ENCODE peak calls at places on chromosome 15, in eight cellular contexts. S, J, X, O, T, K, N and M are unnamed samples.

GRCh38 chr15:50315814-50316630 is 39.0 kb downstream of the GABPB1 start:
- DNase-seq in S (no peak), J (no peak), X (no peak), O (no peak), T (peak), K (no peak), N (no peak), M (no peak)

GRCh38 chr15:77821188-77821958 is 188.7 kb upstream of the LINGO1 start:
- DNase-seq in S (peak), J (peak), X (no peak), O (no peak), T (peak), K (peak), N (peak), M (peak)

GRCh38 chr15:74906193-74906449 is 530 bp downstream of the FAM219B start:
- DNase-seq in S (no peak), J (peak), X (no peak), O (no peak), T (peak), K (peak), N (peak), M (peak)

GRCh38 chr15:99090011-99090699 is 14.7 kb upstream of the SYNM start:
- DNase-seq in S (no peak), J (no peak), X (no peak), O (no peak), T (peak), K (no peak), N (no peak), M (no peak)

GRCh38 chr15:73305331-73306211 is 63.2 kb downstream of the HCN4 start:
- DNase-seq in S (no peak), J (peak), X (no peak), O (no peak), T (peak), K (peak), N (no peak), M (peak)

GRCh38 chr15:49088996-49089395 is 42.8 kb upstream of the SECISBP2L start:
- DNase-seq in S (no peak), J (no peak), X (no peak), O (no peak), T (peak), K (no peak), N (no peak), M (no peak)

GRCh38 chr15:98561169-98561941 is 87.0 kb upstream of the IGF1R start:
- DNase-seq in S (no peak), J (no peak), X (no peak), O (no peak), T (no peak), K (no peak), N (no peak), M (no peak)

GRCh38 chr15:75646944-75647364 is 758 bp upstream of the SNX33 start:
- DNase-seq in S (peak), J (peak), X (no peak), O (no peak), T (no peak), K (no peak), N (peak), M (peak)

GRCh38 chr15:70018646-70019600 is 78.8 kb downstream of the TLE3 start:
- DNase-seq in S (no peak), J (no peak), X (no peak), O (peak), T (no peak), K (no peak), N (no peak), M (no peak)

GRCh38 chr15:100726426-100727190 is 124.2 kb downstream of the ASB7 start:
- DNase-seq in S (peak), J (peak), X (no peak), O (no peak), T (peak), K (no peak), N (no peak), M (no peak)

GRCh38 chr15:34043813-34044212 is 4.8 kb upstream of the AVEN start:
- DNase-seq in S (no peak), J (no peak), X (no peak), O (no peak), T (peak), K (no peak), N (no peak), M (no peak)

GRCh38 chr15:53193149-53193548 is 403.0 kb upstream of the ONECUT1 start:
- DNase-seq in S (no peak), J (no peak), X (no peak), O (no peak), T (peak), K (no peak), N (no peak), M (no peak)
- TF ChIP-seq CTCF in S (no peak), J (no peak), X (no peak), O (no peak), T (no peak), K (no peak), N (no peak), M (no peak)

DNA sequence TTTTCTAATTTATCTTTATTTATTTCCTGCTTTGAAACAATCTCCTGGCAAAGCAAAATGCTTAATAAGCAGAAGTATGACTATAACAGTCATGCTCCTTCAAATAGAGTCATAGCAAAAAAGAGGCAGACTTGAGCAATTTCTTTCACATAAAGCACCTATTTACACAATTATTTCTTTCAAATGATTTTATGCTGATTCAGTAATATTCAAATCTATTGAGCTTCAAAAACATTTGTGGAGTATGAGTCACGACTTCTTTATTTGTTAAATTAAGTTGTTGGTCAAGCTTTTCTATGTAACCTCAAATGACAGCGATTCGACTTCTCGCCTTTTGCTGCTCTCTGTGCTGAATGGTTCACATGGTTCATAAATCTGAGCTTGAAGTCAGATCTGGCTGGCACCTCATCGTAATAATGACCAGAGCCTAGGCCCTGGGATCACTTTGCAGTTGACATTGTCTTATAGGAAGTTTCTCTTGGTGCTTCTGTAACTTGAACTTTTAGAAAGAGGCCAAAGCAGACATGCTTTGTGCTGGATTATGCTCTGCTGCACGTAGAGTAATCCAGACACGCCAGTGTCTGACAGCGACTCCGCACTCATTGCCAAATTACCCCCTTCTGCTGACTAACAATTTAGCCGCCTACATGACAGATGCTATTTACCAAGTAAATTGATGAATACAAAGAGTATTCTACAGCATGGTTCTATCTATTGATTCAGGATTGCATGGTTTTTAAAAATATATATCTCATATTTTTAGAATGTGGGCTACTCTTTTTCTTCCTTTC is 139.0 kb downstream of the MCTP2 start:
- DNase-seq in S (no peak), J (no peak), X (no peak), O (no peak), T (peak), K (no peak), N (no peak), M (no peak)
- H3K27ac ChIP-seq in S (peak), J (no peak), X (no peak), O (peak), T (no peak), K (no peak), N (no peak), M (no peak)

GRCh38 chr15:63473999-63474809 is 30.2 kb upstream of the USP3 start:
- DNase-seq in S (peak), J (peak), X (no peak), O (peak), T (peak), K (peak), N (peak), M (peak)
- TF ChIP-seq CTCF in S (no peak), J (no peak), X (no peak), O (no peak), T (peak), K (peak), N (no peak), M (no peak)

DNA sequence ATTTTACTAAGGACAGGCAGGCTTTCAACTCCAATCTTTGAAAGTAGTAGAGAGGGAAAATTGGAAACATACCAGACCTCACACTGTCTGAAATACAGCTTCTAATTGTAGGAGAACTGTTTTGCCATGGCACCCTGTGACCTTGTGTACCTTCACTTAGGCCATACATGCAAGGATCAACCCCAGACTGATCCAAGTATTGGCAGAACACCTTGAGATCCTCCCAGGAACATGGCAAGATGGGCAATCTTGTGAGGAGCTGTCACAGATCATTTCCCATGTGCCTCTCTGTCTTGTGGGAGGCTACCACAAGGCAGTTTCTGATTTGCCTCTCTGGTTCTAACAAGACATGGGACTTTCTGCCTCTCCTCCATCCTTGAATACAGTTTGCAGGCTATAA is 53.0 kb upstream of the ARNT2 start:
- DNase-seq in S (no peak), J (no peak), X (no peak), O (no peak), T (no peak), K (no peak), N (no peak), M (no peak)
- H3K27ac ChIP-seq in S (no peak), J (no peak), X (peak), O (no peak), T (no peak), K (no peak), N (no peak), M (no peak)

GRCh38 chr15:45397116-45397665 is 18.8 kb upstream of the GATM start:
- DNase-seq in S (no peak), J (no peak), X (no peak), O (no peak), T (no peak), K (no peak), N (no peak), M (no peak)

GRCh38 chr15:45394681-45395080 is 16.3 kb upstream of the GATM start:
- DNase-seq in S (no peak), J (no peak), X (no peak), O (no peak), T (no peak), K (no peak), N (no peak), M (no peak)

GRCh38 chr15:45391746-45392711 is 13.7 kb upstream of the GATM start:
- DNase-seq in S (no peak), J (no peak), X (no peak), O (no peak), T (no peak), K (no peak), N (no peak), M (no peak)

GRCh38 chr15:45395956-45396355 is 17.6 kb upstream of the GATM start:
- DNase-seq in S (no peak), J (no peak), X (no peak), O (no peak), T (no peak), K (no peak), N (no peak), M (no peak)

DNA sequence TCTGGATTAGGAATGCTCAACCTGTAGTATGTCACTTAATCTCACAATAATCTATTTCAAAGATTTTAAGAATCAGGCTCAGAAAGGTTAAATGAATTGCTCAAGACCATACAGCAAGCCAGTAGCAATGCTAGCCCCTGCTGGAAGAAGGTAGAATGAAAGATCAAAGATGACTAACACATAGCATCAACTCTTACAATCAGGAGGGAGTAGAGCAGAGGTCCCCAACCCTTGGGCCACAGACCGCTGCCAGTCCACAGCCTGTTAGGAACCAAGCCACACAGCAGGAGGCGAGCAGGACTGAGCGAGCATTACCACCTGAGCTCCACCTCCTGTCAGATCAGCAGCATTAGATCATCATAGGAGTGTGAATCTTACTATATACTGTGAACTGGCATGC is 15.5 kb upstream of the GATM start:
- DNase-seq in S (peak), J (peak), X (no peak), O (no peak), T (no peak), K (no peak), N (no peak), M (no peak)
- TF ChIP-seq CTCF in S (peak), J (peak), X (no peak), O (no peak), T (peak), K (peak), N (no peak), M (no peak)

GRCh38 chr15:66662522-66662921 is 39.5 kb upstream of the SMAD6 start:
- DNase-seq in S (no peak), J (no peak), X (no peak), O (no peak), T (no peak), K (no peak), N (no peak), M (no peak)
- H3K27ac ChIP-seq in S (no peak), J (no peak), X (no peak), O (no peak), T (no peak), K (no peak), N (no peak), M (no peak)

GRCh38 chr15:86178845-86179244 is 99.2 kb downstream of the AGBL1 start:
- DNase-seq in S (no peak), J (peak), X (no peak), O (no peak), T (no peak), K (no peak), N (no peak), M (no peak)
- TF ChIP-seq CTCF in S (no peak), J (peak), X (no peak), O (no peak), T (no peak), K (no peak), N (no peak), M (no peak)